ENCODE peak calls at places on chromosome 7, in six cellular contexts. One of them, this sample, is unnamed.

GRCh38 chr7:13117103-13117502 is 429.7 kb downstream of the ARL4A start:
- DNase-seq in AG04450: no peak
- DNase-seq in NB4: peak
- DNase-seq in CD4-positive, CD25-positive, alpha-beta regulatory T cell: no peak
- DNase-seq in epithelial cell of proximal tubule: no peak
- DNase-seq in PC-3: peak
- DNase-seq in this sample: peak

GRCh38 chr7:18873674-18874341 is 243.6 kb downstream of the TWIST1 start:
- DNase-seq in AG04450: no peak
- DNase-seq in NB4: no peak
- DNase-seq in CD4-positive, CD25-positive, alpha-beta regulatory T cell: no peak
- DNase-seq in epithelial cell of proximal tubule: no peak
- DNase-seq in PC-3: peak
- DNase-seq in this sample: peak

GRCh38 chr7:151755131-151755787 is 121.7 kb downstream of the PRKAG2 start:
- DNase-seq in AG04450: peak
- DNase-seq in NB4: peak
- DNase-seq in CD4-positive, CD25-positive, alpha-beta regulatory T cell: no peak
- DNase-seq in epithelial cell of proximal tubule: no peak
- DNase-seq in PC-3: no peak
- DNase-seq in this sample: peak

GRCh38 chr7:919924-920341 is 34.5 kb downstream of the ADAP1 start:
- DNase-seq in AG04450: no peak
- DNase-seq in NB4: no peak
- DNase-seq in CD4-positive, CD25-positive, alpha-beta regulatory T cell: no peak
- DNase-seq in epithelial cell of proximal tubule: no peak
- DNase-seq in PC-3: no peak
- DNase-seq in this sample: no peak

GRCh38 chr7:82057476-82057875 is 287.6 kb upstream of the HGF start:
- DNase-seq in AG04450: no peak
- DNase-seq in NB4: no peak
- DNase-seq in CD4-positive, CD25-positive, alpha-beta regulatory T cell: no peak
- DNase-seq in epithelial cell of proximal tubule: no peak
- DNase-seq in PC-3: no peak
- DNase-seq in this sample: no peak

GRCh38 chr7:108815815-108816214 is 246.1 kb downstream of the DNAJB9 start:
- DNase-seq in AG04450: no peak
- DNase-seq in NB4: no peak
- DNase-seq in CD4-positive, CD25-positive, alpha-beta regulatory T cell: no peak
- DNase-seq in epithelial cell of proximal tubule: no peak
- DNase-seq in PC-3: no peak
- DNase-seq in this sample: no peak

GRCh38 chr7:116339564-116339963 is 129.2 kb downstream of the TES start:
- DNase-seq in AG04450: no peak
- DNase-seq in NB4: no peak
- DNase-seq in CD4-positive, CD25-positive, alpha-beta regulatory T cell: no peak
- DNase-seq in epithelial cell of proximal tubule: no peak
- DNase-seq in PC-3: peak
- DNase-seq in this sample: peak

GRCh38 chr7:3236268-3236667 is 64.8 kb upstream of the SDK1 start:
- DNase-seq in AG04450: no peak
- DNase-seq in NB4: no peak
- DNase-seq in CD4-positive, CD25-positive, alpha-beta regulatory T cell: no peak
- DNase-seq in epithelial cell of proximal tubule: no peak
- DNase-seq in PC-3: no peak
- DNase-seq in this sample: no peak

GRCh38 chr7:5083291-5083690 is 37.6 kb downstream of the RBAK start:
- DNase-seq in AG04450: no peak
- DNase-seq in NB4: no peak
- DNase-seq in CD4-positive, CD25-positive, alpha-beta regulatory T cell: no peak
- DNase-seq in epithelial cell of proximal tubule: no peak
- DNase-seq in PC-3: no peak
- DNase-seq in this sample: no peak

GRCh38 chr7:2404714-2405119 is 1.3 kb downstream of the CHST12 start:
- DNase-seq in AG04450: no peak
- DNase-seq in NB4: peak
- DNase-seq in CD4-positive, CD25-positive, alpha-beta regulatory T cell: no peak
- DNase-seq in epithelial cell of proximal tubule: no peak
- DNase-seq in PC-3: no peak
- DNase-seq in this sample: no peak

GRCh38 chr7:49773939-49774458 is 561 bp downstream of the VWC2 start:
- DNase-seq in AG04450: no peak
- DNase-seq in NB4: no peak
- DNase-seq in CD4-positive, CD25-positive, alpha-beta regulatory T cell: no peak
- DNase-seq in epithelial cell of proximal tubule: no peak
- DNase-seq in PC-3: no peak
- DNase-seq in this sample: no peak

GRCh38 chr7:76185187-76185915 is 16.3 kb upstream of the SRRM3 start:
- DNase-seq in AG04450: no peak
- DNase-seq in NB4: no peak
- DNase-seq in CD4-positive, CD25-positive, alpha-beta regulatory T cell: no peak
- DNase-seq in epithelial cell of proximal tubule: no peak
- DNase-seq in PC-3: no peak
- DNase-seq in this sample: no peak

GRCh38 chr7:40595129-40595528 is 460.3 kb downstream of the SUGCT start:
- DNase-seq in AG04450: no peak
- DNase-seq in NB4: no peak
- DNase-seq in CD4-positive, CD25-positive, alpha-beta regulatory T cell: no peak
- DNase-seq in epithelial cell of proximal tubule: no peak
- DNase-seq in PC-3: no peak
- DNase-seq in this sample: no peak

GRCh38 chr7:40597517-40597916 is 462.7 kb downstream of the SUGCT start:
- DNase-seq in AG04450: no peak
- DNase-seq in NB4: no peak
- DNase-seq in CD4-positive, CD25-positive, alpha-beta regulatory T cell: no peak
- DNase-seq in epithelial cell of proximal tubule: no peak
- DNase-seq in PC-3: no peak
- DNase-seq in this sample: no peak

GRCh38 chr7:40599836-40600235 is 465.0 kb downstream of the SUGCT start:
- DNase-seq in AG04450: no peak
- DNase-seq in NB4: no peak
- DNase-seq in CD4-positive, CD25-positive, alpha-beta regulatory T cell: no peak
- DNase-seq in epithelial cell of proximal tubule: no peak
- DNase-seq in PC-3: no peak
- DNase-seq in this sample: no peak

GRCh38 chr7:40595832-40596231 is 461.0 kb downstream of the SUGCT start:
- DNase-seq in AG04450: no peak
- DNase-seq in NB4: no peak
- DNase-seq in CD4-positive, CD25-positive, alpha-beta regulatory T cell: no peak
- DNase-seq in epithelial cell of proximal tubule: no peak
- DNase-seq in PC-3: no peak
- DNase-seq in this sample: no peak

DNA sequence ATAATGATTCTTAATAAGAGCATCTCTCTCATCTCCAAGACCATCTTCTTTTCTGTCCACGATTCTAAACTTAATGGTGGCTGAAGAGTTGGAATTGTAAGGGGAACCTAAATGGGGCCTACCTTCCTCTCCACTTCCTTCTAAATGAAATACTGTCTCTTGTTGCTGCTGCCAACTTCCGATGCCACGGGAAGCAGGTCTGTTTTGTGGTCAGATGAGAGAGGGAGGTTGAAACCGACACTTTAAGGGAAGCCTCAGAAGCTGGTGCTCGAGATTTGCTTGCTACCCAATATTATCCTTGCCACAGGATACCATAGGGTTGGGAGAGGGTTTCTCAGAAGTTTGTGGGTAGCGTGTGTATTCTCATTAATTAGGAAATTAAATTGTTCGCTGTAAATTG is 464.1 kb downstream of the SUGCT start:
- DNase-seq in AG04450: no peak
- DNase-seq in NB4: peak
- DNase-seq in CD4-positive, CD25-positive, alpha-beta regulatory T cell: no peak
- DNase-seq in epithelial cell of proximal tubule: no peak
- DNase-seq in PC-3: no peak
- DNase-seq in this sample: no peak
- H3K4me3 ChIP-seq in AG04450: no peak
- H3K4me3 ChIP-seq in NB4: no peak
- H3K4me3 ChIP-seq in CD4-positive, CD25-positive, alpha-beta regulatory T cell: no peak
- H3K4me3 ChIP-seq in epithelial cell of proximal tubule: no peak
- H3K4me3 ChIP-seq in PC-3: no peak
- H3K4me3 ChIP-seq in this sample: no peak

GRCh38 chr7:127683776-127684681 is 32.0 kb downstream of the SND1 start:
- DNase-seq in AG04450: no peak
- DNase-seq in NB4: peak
- DNase-seq in CD4-positive, CD25-positive, alpha-beta regulatory T cell: no peak
- DNase-seq in epithelial cell of proximal tubule: no peak
- DNase-seq in PC-3: no peak
- DNase-seq in this sample: peak

GRCh38 chr7:127690806-127691205 is 38.8 kb downstream of the SND1 start:
- DNase-seq in AG04450: no peak
- DNase-seq in NB4: no peak
- DNase-seq in CD4-positive, CD25-positive, alpha-beta regulatory T cell: no peak
- DNase-seq in epithelial cell of proximal tubule: no peak
- DNase-seq in PC-3: no peak
- DNase-seq in this sample: no peak

GRCh38 chr7:127690337-127690736 is 38.3 kb downstream of the SND1 start:
- DNase-seq in AG04450: no peak
- DNase-seq in NB4: no peak
- DNase-seq in CD4-positive, CD25-positive, alpha-beta regulatory T cell: no peak
- DNase-seq in epithelial cell of proximal tubule: no peak
- DNase-seq in PC-3: no peak
- DNase-seq in this sample: no peak

GRCh38 chr7:127692200-127692599 is 40.2 kb downstream of the SND1 start:
- DNase-seq in AG04450: no peak
- DNase-seq in NB4: no peak
- DNase-seq in CD4-positive, CD25-positive, alpha-beta regulatory T cell: no peak
- DNase-seq in epithelial cell of proximal tubule: no peak
- DNase-seq in PC-3: no peak
- DNase-seq in this sample: no peak

DNA sequence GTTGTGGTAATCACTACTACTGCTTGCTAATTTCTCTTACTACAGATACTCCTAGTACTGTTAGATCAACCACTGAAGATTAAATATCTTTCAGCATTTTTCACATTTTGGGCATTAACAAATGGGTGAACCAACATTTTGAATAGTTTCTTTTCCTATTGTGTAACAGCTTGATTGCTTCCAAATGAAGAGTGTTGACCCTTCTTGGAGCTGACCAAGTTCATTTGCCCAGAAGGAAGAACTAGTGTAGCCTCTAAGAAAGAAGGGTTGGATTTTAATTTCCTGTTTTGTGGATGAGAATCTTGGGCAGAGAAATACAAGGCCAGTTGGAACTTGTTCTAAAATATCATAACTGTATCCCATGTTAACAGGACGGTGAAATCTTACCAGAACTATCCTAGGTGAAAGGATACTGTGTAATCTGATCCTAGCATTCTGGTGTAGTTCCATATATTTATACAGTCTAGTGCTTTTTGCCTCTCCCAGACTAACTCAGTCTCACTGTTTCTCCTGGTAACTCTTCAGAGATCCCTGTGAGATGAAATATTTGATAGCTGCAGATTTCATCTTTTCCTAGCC is 37.3 kb downstream of the SND1 start:
- DNase-seq in AG04450: no peak
- DNase-seq in NB4: no peak
- DNase-seq in CD4-positive, CD25-positive, alpha-beta regulatory T cell: no peak
- DNase-seq in epithelial cell of proximal tubule: no peak
- DNase-seq in PC-3: no peak
- DNase-seq in this sample: no peak
- H3K4me3 ChIP-seq in AG04450: no peak
- H3K4me3 ChIP-seq in NB4: no peak
- H3K4me3 ChIP-seq in CD4-positive, CD25-positive, alpha-beta regulatory T cell: no peak
- H3K4me3 ChIP-seq in epithelial cell of proximal tubule: no peak
- H3K4me3 ChIP-seq in PC-3: no peak
- H3K4me3 ChIP-seq in this sample: no peak

GRCh38 chr7:128939075-128939860 is 1.5 kb downstream of the IRF5 start:
- DNase-seq in AG04450: no peak
- DNase-seq in NB4: peak
- DNase-seq in CD4-positive, CD25-positive, alpha-beta regulatory T cell: no peak
- DNase-seq in epithelial cell of proximal tubule: no peak
- DNase-seq in PC-3: no peak
- DNase-seq in this sample: no peak
- H3K4me3 ChIP-seq in AG04450: no peak
- H3K4me3 ChIP-seq in NB4: no peak
- H3K4me3 ChIP-seq in CD4-positive, CD25-positive, alpha-beta regulatory T cell: peak
- H3K4me3 ChIP-seq in epithelial cell of proximal tubule: peak
- H3K4me3 ChIP-seq in PC-3: peak
- H3K4me3 ChIP-seq in this sample: no peak

GRCh38 chr7:96710544-96710943 is 898 bp upstream of the SEM1 start:
- DNase-seq in AG04450: no peak
- DNase-seq in NB4: no peak
- DNase-seq in CD4-positive, CD25-positive, alpha-beta regulatory T cell: no peak
- DNase-seq in epithelial cell of proximal tubule: no peak
- DNase-seq in PC-3: no peak
- DNase-seq in this sample: no peak
- H3K4me3 ChIP-seq in AG04450: no peak
- H3K4me3 ChIP-seq in NB4: no peak
- H3K4me3 ChIP-seq in CD4-positive, CD25-positive, alpha-beta regulatory T cell: peak
- H3K4me3 ChIP-seq in epithelial cell of proximal tubule: no peak
- H3K4me3 ChIP-seq in PC-3: no peak
- H3K4me3 ChIP-seq in this sample: no peak

DNA sequence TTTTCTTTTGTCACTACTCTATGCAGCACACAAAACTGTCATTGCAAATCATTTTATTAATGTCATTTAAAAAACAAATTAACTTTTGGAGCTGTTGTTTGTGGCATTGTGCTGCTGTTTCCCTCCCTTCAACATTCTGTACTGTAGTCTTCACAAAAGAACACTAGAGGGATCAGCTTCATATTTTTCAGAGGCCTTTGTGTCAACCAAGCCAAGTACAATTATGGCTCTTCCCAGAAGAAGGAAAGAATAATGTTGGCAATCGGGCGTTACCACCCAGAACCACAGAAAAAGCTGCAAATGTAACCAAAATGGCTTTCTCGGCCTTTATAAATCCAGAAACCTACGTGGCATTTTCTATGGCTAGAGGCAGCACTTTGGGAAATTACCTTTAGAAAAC is 98.9 kb upstream of the COL1A2 start:
- DNase-seq in AG04450: peak
- DNase-seq in NB4: no peak
- DNase-seq in CD4-positive, CD25-positive, alpha-beta regulatory T cell: no peak
- DNase-seq in epithelial cell of proximal tubule: no peak
- DNase-seq in PC-3: peak
- DNase-seq in this sample: peak
- H3K4me3 ChIP-seq in AG04450: peak
- H3K4me3 ChIP-seq in NB4: no peak
- H3K4me3 ChIP-seq in CD4-positive, CD25-positive, alpha-beta regulatory T cell: no peak
- H3K4me3 ChIP-seq in epithelial cell of proximal tubule: no peak
- H3K4me3 ChIP-seq in PC-3: no peak
- H3K4me3 ChIP-seq in this sample: peak

GRCh38 chr7:149415391-149416068 is 45.3 kb downstream of the ZNF777 start:
- DNase-seq in AG04450: no peak
- DNase-seq in NB4: no peak
- DNase-seq in CD4-positive, CD25-positive, alpha-beta regulatory T cell: no peak
- DNase-seq in epithelial cell of proximal tubule: no peak
- DNase-seq in PC-3: no peak
- DNase-seq in this sample: peak
- H3K4me3 ChIP-seq in AG04450: peak
- H3K4me3 ChIP-seq in NB4: no peak
- H3K4me3 ChIP-seq in CD4-positive, CD25-positive, alpha-beta regulatory T cell: no peak
- H3K4me3 ChIP-seq in epithelial cell of proximal tubule: peak
- H3K4me3 ChIP-seq in PC-3: no peak
- H3K4me3 ChIP-seq in this sample: peak

GRCh38 chr7:122256036-122256805 is 48.3 kb downstream of the FEZF1 start:
- DNase-seq in AG04450: no peak
- DNase-seq in NB4: no peak
- DNase-seq in CD4-positive, CD25-positive, alpha-beta regulatory T cell: no peak
- DNase-seq in epithelial cell of proximal tubule: no peak
- DNase-seq in PC-3: no peak
- DNase-seq in this sample: no peak
- H3K4me3 ChIP-seq in AG04450: no peak
- H3K4me3 ChIP-seq in NB4: no peak
- H3K4me3 ChIP-seq in CD4-positive, CD25-positive, alpha-beta regulatory T cell: no peak
- H3K4me3 ChIP-seq in epithelial cell of proximal tubule: no peak
- H3K4me3 ChIP-seq in PC-3: no peak
- H3K4me3 ChIP-seq in this sample: no peak

GRCh38 chr7:74021546-74022320 is 6.2 kb upstream of the ELN start:
- DNase-seq in AG04450: no peak
- DNase-seq in NB4: no peak
- DNase-seq in CD4-positive, CD25-positive, alpha-beta regulatory T cell: no peak
- DNase-seq in epithelial cell of proximal tubule: no peak
- DNase-seq in PC-3: no peak
- DNase-seq in this sample: no peak
- H3K4me3 ChIP-seq in AG04450: no peak
- H3K4me3 ChIP-seq in NB4: no peak
- H3K4me3 ChIP-seq in CD4-positive, CD25-positive, alpha-beta regulatory T cell: no peak
- H3K4me3 ChIP-seq in epithelial cell of proximal tubule: no peak
- H3K4me3 ChIP-seq in PC-3: no peak
- H3K4me3 ChIP-seq in this sample: no peak

This sample was measured in fibroblast of mammary gland.